ENCODE peak calls at places on chromosome 16, in six cellular contexts. K is A549, E is hypothalamus, Y is KG1, U is fibroblast of gingiva, W is G401. A is an unnamed sample.

GRCh38 chr16:13471478-13471877 is 448.5 kb upstream of the ERCC4 start:
- DNase-seq in E (no peak), K (no peak), Y (no peak), W (no peak), U (no peak), A (no peak)

GRCh38 chr16:30797670-30798309 is 10.8 kb upstream of the ZNF629 start:
- DNase-seq in U (no peak), Y (no peak), E (no peak), W (no peak), K (peak), A (no peak)

GRCh38 chr16:86502856-86503748 is 7.2 kb upstream of the FOXF1 start:
- DNase-seq in K (no peak), U (peak), E (no peak), W (no peak), Y (no peak), A (no peak)

GRCh38 chr16:4414187-4414909 is 2.0 kb downstream of the CORO7 start:
- DNase-seq in Y (no peak), K (no peak), U (no peak), E (no peak), W (no peak), A (no peak)

GRCh38 chr16:1723450-1724147 is 17.6 kb downstream of the MAPK8IP3 start:
- DNase-seq in U (no peak), E (peak), K (peak), W (peak), Y (peak), A (peak)

GRCh38 chr16:20676268-20676828 is 21.1 kb downstream of the ACSM1 start:
- DNase-seq in W (no peak), K (no peak), Y (no peak), E (no peak), U (no peak), A (no peak)

GRCh38 chr16:82924075-82924854 is 297.5 kb downstream of the CDH13 start:
- DNase-seq in W (no peak), U (no peak), Y (no peak), E (no peak), K (no peak), A (no peak)

GRCh38 chr16:64952177-64952576 is 169.7 kb downstream of the CDH11 start:
- DNase-seq in Y (no peak), U (peak), W (no peak), E (no peak), K (peak), A (no peak)

GRCh38 chr16:76532188-76532973 is 255.2 kb downstream of the CNTNAP4 start:
- DNase-seq in U (no peak), W (no peak), Y (no peak), E (no peak), K (no peak), A (no peak)

A was measured in cerebellar cortex.